ENCODE peak calls at places on chromosome 20, in five cellular contexts. One of them, this sample, is unnamed.

GRCh38 chr20:7161690-7162089 is 394.2 kb downstream of the BMP2 start:
- DNase-seq in trophoblast cell: no peak
- DNase-seq in neuronal stem cell: no peak
- DNase-seq in IMR-90: no peak
- DNase-seq in H1: no peak
- DNase-seq in this sample: peak

GRCh38 chr20:36629719-36630340 is 16.2 kb downstream of the SLA2 start:
- DNase-seq in H1: no peak
- DNase-seq in IMR-90: no peak
- DNase-seq in trophoblast cell: no peak
- DNase-seq in neuronal stem cell: no peak
- DNase-seq in this sample: peak

GRCh38 chr20:2558581-2559301 is 22.4 kb downstream of the TMC2 start:
- DNase-seq in trophoblast cell: no peak
- DNase-seq in neuronal stem cell: no peak
- DNase-seq in H1: no peak
- DNase-seq in IMR-90: no peak
- DNase-seq in this sample: no peak

GRCh38 chr20:60334936-60335335 is 376.7 kb downstream of the CDH26 start:
- DNase-seq in neuronal stem cell: no peak
- DNase-seq in trophoblast cell: peak
- DNase-seq in IMR-90: no peak
- DNase-seq in H1: no peak
- DNase-seq in this sample: no peak

GRCh38 chr20:7637184-7637583 is 303.1 kb downstream of the HAO1 start:
- DNase-seq in neuronal stem cell: no peak
- DNase-seq in IMR-90: no peak
- DNase-seq in trophoblast cell: no peak
- DNase-seq in H1: no peak
- DNase-seq in this sample: no peak

GRCh38 chr20:46060301-46060881 is 29.4 kb downstream of the NCOA5 start:
- DNase-seq in trophoblast cell: no peak
- DNase-seq in H1: no peak
- DNase-seq in neuronal stem cell: no peak
- DNase-seq in IMR-90: no peak
- DNase-seq in this sample: no peak

GRCh38 chr20:47995661-47996060 is 210.4 kb upstream of the SULF2 start:
- DNase-seq in IMR-90: no peak
- DNase-seq in trophoblast cell: no peak
- DNase-seq in neuronal stem cell: no peak
- DNase-seq in H1: no peak
- DNase-seq in this sample: no peak

GRCh38 chr20:48791014-48791413 is 36.8 kb downstream of the PREX1 start:
- DNase-seq in neuronal stem cell: no peak
- DNase-seq in IMR-90: no peak
- DNase-seq in H1: no peak
- DNase-seq in trophoblast cell: no peak
- DNase-seq in this sample: no peak

GRCh38 chr20:50245561-50246366 is 55.1 kb downstream of the CEBPB start:
- DNase-seq in neuronal stem cell: no peak
- DNase-seq in IMR-90: peak
- DNase-seq in trophoblast cell: no peak
- DNase-seq in H1: no peak
- DNase-seq in this sample: peak

GRCh38 chr20:1033751-1034419 is 31.8 kb upstream of the RSPO4 start:
- DNase-seq in H1: no peak
- DNase-seq in neuronal stem cell: no peak
- DNase-seq in IMR-90: no peak
- DNase-seq in trophoblast cell: no peak
- DNase-seq in this sample: no peak

DNA sequence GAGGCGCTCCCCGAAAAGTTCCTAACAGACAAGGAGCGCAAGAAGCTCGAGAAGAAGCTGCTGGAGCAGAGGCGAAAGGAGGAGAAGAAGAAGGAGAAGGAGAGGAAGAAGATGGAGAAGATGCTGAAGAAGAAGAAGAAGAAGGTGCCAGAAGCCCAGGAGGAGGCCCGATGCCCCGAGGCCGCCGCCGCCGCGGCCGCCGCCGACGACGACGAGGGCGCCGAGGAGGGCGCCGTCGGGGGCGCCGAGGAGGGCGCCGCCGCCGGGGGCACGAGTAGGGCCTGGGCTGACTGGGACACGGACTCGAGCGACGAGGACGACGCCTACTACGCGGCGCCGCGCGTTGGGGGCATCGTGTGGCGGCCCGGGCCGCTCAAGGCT is 37.5 kb downstream of the GNAS start:
- DNase-seq in IMR-90: no peak
- DNase-seq in trophoblast cell: no peak
- DNase-seq in neuronal stem cell: no peak
- DNase-seq in H1: no peak
- DNase-seq in this sample: no peak
- H3K14ac ChIP-seq in IMR-90: no peak
- H3K14ac ChIP-seq in trophoblast cell: peak
- H3K14ac ChIP-seq in neuronal stem cell: peak
- H3K14ac ChIP-seq in H1: no peak
- H3K14ac ChIP-seq in this sample: peak

GRCh38 chr20:38216736-38217595 is 43.6 kb downstream of the KIAA1755 start:
- DNase-seq in neuronal stem cell: no peak
- DNase-seq in trophoblast cell: no peak
- DNase-seq in IMR-90: no peak
- DNase-seq in H1: no peak
- DNase-seq in this sample: no peak
- H3K23ac ChIP-seq in neuronal stem cell: peak
- H3K23ac ChIP-seq in trophoblast cell: no peak
- H3K23ac ChIP-seq in IMR-90: peak
- H3K23ac ChIP-seq in H1: no peak
- H3K23ac ChIP-seq in this sample: no peak

DNA sequence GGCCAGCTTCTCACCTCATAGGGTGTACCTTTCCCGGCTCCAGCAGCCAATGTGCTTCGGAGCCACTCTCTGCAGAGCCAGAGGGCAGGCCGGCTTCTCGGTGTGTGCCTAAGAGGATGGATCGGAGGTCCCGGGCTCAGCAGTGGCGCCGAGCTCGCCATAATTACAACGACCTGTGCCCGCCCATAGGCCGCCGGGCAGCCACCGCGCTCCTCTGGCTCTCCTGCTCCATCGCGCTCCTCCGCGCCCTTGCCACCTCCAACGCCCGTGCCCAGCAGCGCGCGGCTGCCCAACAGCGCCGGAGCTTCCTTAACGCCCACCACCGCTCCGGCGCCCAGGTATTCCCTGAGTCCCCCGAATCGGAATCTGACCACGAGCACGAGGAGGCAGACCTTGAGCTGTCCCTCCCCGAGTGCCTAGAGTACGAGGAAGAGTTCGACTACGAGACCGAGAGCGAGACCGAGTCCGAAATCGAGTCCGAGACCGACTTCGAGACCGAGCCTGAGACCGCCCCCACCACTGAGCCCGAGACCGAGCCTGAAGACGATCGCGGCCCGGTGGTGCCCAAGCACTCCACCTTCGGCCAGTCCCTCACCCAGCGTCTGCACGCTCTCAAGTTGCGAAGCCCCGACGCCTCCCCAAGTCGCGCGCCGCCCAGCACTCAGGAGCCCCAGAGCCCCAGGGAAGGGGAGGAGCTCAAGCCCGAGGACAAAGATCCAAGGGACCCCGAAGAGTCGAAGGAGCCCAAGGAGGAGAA is 10.5 kb downstream of the GNAS-AS1 start:
- DNase-seq in IMR-90: no peak
- DNase-seq in trophoblast cell: no peak
- DNase-seq in neuronal stem cell: no peak
- DNase-seq in H1: no peak
- DNase-seq in this sample: no peak
- H3K4me3 ChIP-seq in IMR-90: no peak
- H3K4me3 ChIP-seq in trophoblast cell: peak
- H3K4me3 ChIP-seq in neuronal stem cell: no peak
- H3K4me3 ChIP-seq in H1: peak
- H3K4me3 ChIP-seq in this sample: no peak

GRCh38 chr20:3766832-3767433 is 620 bp downstream of the ADISSP start:
- DNase-seq in IMR-90: no peak
- DNase-seq in neuronal stem cell: no peak
- DNase-seq in trophoblast cell: no peak
- DNase-seq in H1: no peak
- DNase-seq in this sample: peak
- H3K14ac ChIP-seq in IMR-90: no peak
- H3K14ac ChIP-seq in neuronal stem cell: peak
- H3K14ac ChIP-seq in trophoblast cell: peak
- H3K14ac ChIP-seq in H1: no peak
- H3K14ac ChIP-seq in this sample: peak

GRCh38 chr20:63641792-63642517 is 11.3 kb downstream of the STMN3 start:
- DNase-seq in IMR-90: peak
- DNase-seq in H1: no peak
- DNase-seq in neuronal stem cell: peak
- DNase-seq in trophoblast cell: peak
- DNase-seq in this sample: peak
- H3K23ac ChIP-seq in IMR-90: no peak
- H3K23ac ChIP-seq in H1: no peak
- H3K23ac ChIP-seq in neuronal stem cell: peak
- H3K23ac ChIP-seq in trophoblast cell: no peak
- H3K23ac ChIP-seq in this sample: no peak